ENCODE peak calls at places on chromosomes 12 and 14, in four cellular contexts. S is upper lobe of left lung, O is suprapubic skin, P is thyroid gland. X is an unnamed sample.

GRCh38 chr12:111943929-111944328 is 69.0 kb downstream of the TMEM116 start:
- DNase-seq in P (no peak), O (no peak), S (no peak), X (no peak)

GRCh38 chr12:67854351-67854750 is 134.9 kb upstream of the IFNG-AS1 start:
- DNase-seq in S (no peak), O (no peak), P (no peak), X (no peak)

GRCh38 chr12:25420116-25420515 is 133.0 kb downstream of the LMNTD1 start:
- DNase-seq in O (no peak), P (no peak), S (no peak), X (no peak)

GRCh38 chr14:91108941-91109611 is 4.8 kb upstream of the DGLUCY start:
- DNase-seq in O (no peak), S (peak; percentile 64), P (peak; percentile 58), X (no peak)

GRCh38 chr14:47720281-47720680 is 44.9 kb upstream of the MDGA2 start:
- DNase-seq in O (no peak), P (no peak), S (no peak), X (no peak)

GRCh38 chr14:104284107-104284592 is 145.8 kb downstream of the KIF26A start:
- DNase-seq in O (peak; percentile 58), S (no peak), P (no peak), X (no peak)

GRCh38 chr12:21169878-21170472 is 39.0 kb downstream of the SLCO1B1 start:
- DNase-seq in S (peak; percentile 22), P (peak; percentile 5), O (no peak), X (no peak)

GRCh38 chr12:74043343-74043742 is 494.3 kb upstream of the ATXN7L3B start:
- DNase-seq in O (no peak), S (no peak), P (no peak), X (no peak)

GRCh38 chr12:131209082-131210070 is 255.7 kb downstream of the ADGRD1 start:
- DNase-seq in O (no peak), P (no peak), S (peak; percentile 8), X (no peak)

GRCh38 chr12:3036901-3037600 is 40.1 kb upstream of the TSPAN9 start:
- DNase-seq in O (no peak), S (no peak), P (no peak), X (no peak)

GRCh38 chr12:44031472-44032185 is 195.7 kb downstream of the TMEM117 start:
- DNase-seq in O (no peak), S (no peak), P (no peak), X (no peak)

GRCh38 chr14:93892923-93893549 is 34.1 kb upstream of the FAM181A start:
- DNase-seq in P (peak; percentile 75), O (peak; percentile 89), S (peak; percentile 72), X (peak; percentile 56)

GRCh38 chr14:54652188-54652889 is 85.4 kb downstream of the SAMD4A start:
- DNase-seq in S (peak; percentile 88), P (peak; percentile 94), O (peak; percentile 91), X (no peak)

GRCh38 chr12:22266101-22266500 is 68.4 kb downstream of the ST8SIA1 start:
- DNase-seq in O (no peak), S (no peak), P (no peak), X (no peak)

DNA sequence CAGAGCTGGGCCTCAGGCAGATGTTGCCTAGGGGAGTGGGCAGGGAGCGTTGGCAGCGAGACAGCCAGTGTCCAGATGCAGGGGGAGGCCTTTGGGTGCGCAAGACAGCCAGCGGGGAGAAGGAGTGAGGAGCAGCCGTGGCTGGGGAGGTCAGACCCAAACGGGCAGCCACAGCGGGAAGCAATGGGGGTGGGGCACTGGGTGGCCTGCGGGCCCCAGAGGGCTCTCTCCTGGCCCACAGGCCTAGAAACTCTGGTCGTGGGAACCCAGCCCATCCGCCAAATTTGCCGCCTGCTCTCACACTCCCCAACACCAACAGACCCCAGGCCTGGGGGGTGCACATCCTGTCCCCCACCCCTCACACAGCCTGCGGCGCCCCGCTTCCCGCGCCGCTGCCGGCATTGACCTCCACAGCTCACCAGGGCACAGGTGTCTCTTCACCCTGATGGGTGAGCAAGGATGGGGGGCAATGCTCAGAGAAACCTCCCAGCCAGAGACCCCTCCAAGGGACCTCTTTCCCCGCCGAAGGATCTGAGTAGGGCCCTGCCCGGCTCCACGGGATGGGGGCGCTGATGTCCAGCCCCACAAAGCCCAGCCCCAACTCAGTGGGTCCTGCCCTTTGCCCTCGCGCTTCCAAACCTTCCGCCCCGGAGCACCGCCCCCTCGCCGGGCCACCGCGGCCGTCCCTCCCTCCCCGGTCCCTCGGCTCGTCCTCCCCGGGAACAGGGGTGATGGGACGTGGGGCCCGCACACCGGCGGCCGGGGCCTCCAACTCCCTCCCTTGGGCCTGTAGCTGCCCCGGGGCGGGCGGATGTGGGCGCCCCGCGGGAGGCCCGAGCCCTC is 781 bp downstream of the HDAC7 start:
- DNase-seq in S (peak; percentile 83), P (peak; percentile 66), O (peak; percentile 88), X (no peak)
- TF ChIP-seq POLR2A in S (peak; percentile 69), P (no peak), O (peak; percentile 21), X (no peak)

GRCh38 chr12:76030378-76031080 is 1.0 kb downstream of the PHLDA1 start:
- DNase-seq in P (peak; percentile 51), O (peak; percentile 83), S (peak; percentile 34), X (peak; percentile 19)
- TF ChIP-seq POLR2A in P (no peak), O (no peak), S (no peak), X (no peak)

GRCh38 chr14:102823546-102823945 is 46.3 kb downstream of the TRAF3 start:
- DNase-seq in S (no peak), P (no peak), O (no peak), X (no peak)

GRCh38 chr14:102821252-102821651 is 44.0 kb downstream of the TRAF3 start:
- DNase-seq in S (no peak), P (no peak), O (no peak), X (no peak)

GRCh38 chr14:102819790-102820330 is 42.6 kb downstream of the TRAF3 start:
- DNase-seq in O (no peak), P (no peak), S (no peak), X (no peak)

GRCh38 chr14:102824832-102825231 is 47.6 kb downstream of the TRAF3 start:
- DNase-seq in P (peak; percentile 55), O (no peak), S (no peak), X (no peak)

DNA sequence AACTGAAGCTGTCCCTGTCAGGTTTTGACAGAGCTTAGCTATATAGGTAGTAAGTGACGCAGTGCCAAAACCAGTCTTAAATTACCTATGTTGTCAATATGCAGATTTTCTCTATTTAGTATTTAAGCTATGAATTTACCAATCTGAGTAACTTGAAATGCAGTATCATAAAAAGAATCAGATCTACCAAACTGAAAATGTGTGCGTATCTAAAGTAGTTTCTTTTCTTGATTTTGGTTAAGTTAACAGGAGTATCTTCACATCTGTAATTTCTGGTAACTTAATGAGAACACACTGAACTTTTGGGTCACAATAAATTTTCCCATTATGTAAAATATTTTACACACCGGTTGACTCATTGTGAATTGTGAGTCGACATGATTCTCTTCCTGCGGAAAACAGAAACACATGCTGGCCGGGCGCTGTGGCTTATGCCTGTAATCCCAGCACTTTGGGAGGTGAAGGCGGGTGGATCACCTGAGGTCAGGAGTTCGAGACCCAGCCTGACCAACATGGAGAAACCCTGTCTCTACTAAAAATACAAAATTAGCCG is 45.1 kb downstream of the TRAF3 start:
- DNase-seq in S (no peak), P (no peak), O (no peak), X (no peak)
- TF ChIP-seq POLR2A in S (no peak), P (no peak), O (no peak), X (no peak)

GRCh38 chr12:113157218-113157859 is 7.8 kb downstream of the CFAP73 start:
- DNase-seq in O (no peak), P (no peak), S (no peak), X (no peak)
- TF ChIP-seq POLR2A in O (no peak), P (no peak), S (no peak), X (peak; percentile 34)

GRCh38 chr14:57390037-57390805 is at the start of gene NAA30:
- DNase-seq in P (peak; percentile 95), S (peak; percentile 96), O (peak; percentile 95), X (peak; percentile 79)
- TF ChIP-seq POLR2A in P (no peak), S (peak; percentile 80), O (no peak), X (peak; percentile 40)

GRCh38 chr12:2034633-2035420 is 18.0 kb upstream of the CACNA1C start:
- DNase-seq in O (peak; percentile 87), S (peak; percentile 83), P (peak; percentile 85), X (peak; percentile 88)
- TF ChIP-seq POLR2A in O (no peak), S (no peak), P (no peak), X (no peak)

X was measured in GM12891.